ENCODE peak calls at places on chromosomes 16 and 17, in four cellular contexts. K, Y, F and W are unnamed samples.
A peak's percentile ranks its signal among the peaks of the same experiment; 100 is the strongest.

GRCh38 chr17:44198721-44199552 is 747 bp downstream of the ATXN7L3 start:
- DNase-seq in K (peak; percentile 55), F (peak; percentile 46), Y (no peak), W (peak; percentile 89)

GRCh38 chr16:66714659-66715307 is 18.2 kb upstream of the CMTM4 start:
- DNase-seq in Y (no peak), F (no peak), K (no peak), W (no peak)

GRCh38 chr17:77746901-77747620 is 211.4 kb upstream of the TNRC6C start:
- DNase-seq in Y (no peak), F (no peak), K (no peak), W (peak; percentile 95)

GRCh38 chr16:77469639-77470038 is 34.8 kb upstream of the ADAMTS18 start:
- DNase-seq in K (no peak), Y (no peak), F (no peak), W (no peak)

GRCh38 chr16:74817851-74818250 is 43.2 kb upstream of the FA2H start:
- DNase-seq in Y (no peak), K (no peak), F (no peak), W (peak; percentile 19)

GRCh38 chr16:49048557-49048956 is 233.1 kb downstream of the CBLN1 start:
- DNase-seq in F (no peak), Y (peak; percentile 31), K (peak; percentile 64), W (no peak)

GRCh38 chr16:11405331-11406176 is 60.3 kb downstream of the RMI2 start:
- DNase-seq in F (peak; percentile 61), Y (peak; percentile 34), K (peak; percentile 52), W (peak; percentile 56)

GRCh38 chr17:7745748-7746470 is 28.4 kb downstream of the DNAH2 start:
- DNase-seq in Y (peak; percentile 73), F (no peak), K (peak; percentile 82), W (no peak)

GRCh38 chr16:56625140-56625942 is at the start of gene MT1E:
- DNase-seq in F (no peak), Y (peak; percentile 77), K (no peak), W (peak; percentile 71)

GRCh38 chr16:56939801-56940200 is 7.9 kb downstream of the HERPUD1 start:
- DNase-seq in Y (no peak), K (no peak), F (peak; percentile 81), W (no peak)

GRCh38 chr16:89507219-89507833 is 877 bp upstream of the SPG7 start:
- DNase-seq in Y (no peak), K (no peak), F (no peak), W (no peak)

GRCh38 chr17:78317817-78318400 is 42.0 kb downstream of the SOCS3 start:
- DNase-seq in Y (no peak), K (no peak), F (no peak), W (no peak)

GRCh38 chr17:28515518-28515917 is 9.4 kb downstream of the FOXN1 start:
- DNase-seq in Y (no peak), K (no peak), F (no peak), W (no peak)
- TF ChIP-seq EZH2phosphoT487 in Y (no peak), K (no peak), F (no peak), W (no peak)

GRCh38 chr17:28811594-28812135 is 30.9 kb downstream of the FAM222B start:
- DNase-seq in Y (peak; percentile 15), K (peak; percentile 7), F (peak; percentile 8), W (peak; percentile 40)
- TF ChIP-seq CTCF in Y (no peak), K (no peak), F (no peak), W (no peak)

DNA sequence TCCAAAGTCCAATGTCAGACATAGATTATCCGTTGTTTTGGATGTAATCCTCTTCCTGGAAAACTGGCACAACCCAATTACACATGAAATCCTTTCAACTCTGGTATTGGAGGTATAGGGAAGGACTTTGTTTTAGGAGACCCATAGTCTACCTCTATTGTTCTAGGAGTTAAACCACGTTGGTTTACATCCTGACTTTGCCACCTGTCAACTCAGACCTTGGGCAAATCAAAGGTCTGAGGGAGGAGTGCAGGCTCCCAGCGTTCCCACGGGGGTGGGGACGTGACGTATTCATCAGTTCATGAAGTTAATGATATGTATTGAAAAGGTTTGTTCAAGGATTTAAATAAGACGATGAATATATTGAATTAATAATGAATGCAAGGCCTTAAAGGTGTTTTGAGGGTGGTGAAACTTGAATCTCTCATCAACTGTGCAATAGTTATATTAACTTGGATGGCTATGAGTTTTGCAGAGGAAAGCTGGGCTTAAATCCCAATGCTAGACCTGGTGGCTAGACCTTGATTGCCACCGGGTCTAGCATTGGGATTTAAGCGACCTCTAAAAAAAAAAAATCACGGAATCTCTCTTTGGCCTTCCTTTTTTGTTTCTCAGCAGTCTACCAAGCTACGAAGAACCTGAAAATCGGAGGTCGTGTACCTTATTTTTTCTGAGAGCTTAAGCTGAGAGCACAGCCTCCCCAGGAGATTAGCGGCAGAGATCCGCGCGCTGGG is 744 bp upstream of the NF1 start:
- DNase-seq in F (no peak), K (no peak), Y (no peak), W (no peak)
- H3K9ac ChIP-seq in F (no peak overlapping the region), K (peak overlapping the region; percentile 38), Y (peak overlapping the region; percentile 96), W (no peak overlapping the region)

GRCh38 chr17:73594598-73594997 is 49.6 kb downstream of the SDK2 start:
- DNase-seq in F (no peak), Y (no peak), K (no peak), W (no peak)

GRCh38 chr17:73593249-73593965 is 50.8 kb downstream of the SDK2 start:
- DNase-seq in Y (no peak), F (no peak), K (no peak), W (no peak)

GRCh38 chr17:73592531-73592961 is 51.7 kb downstream of the SDK2 start:
- DNase-seq in F (no peak), K (no peak), Y (no peak), W (no peak)

GRCh38 chr17:73595068-73595865 is 49.0 kb downstream of the SDK2 start:
- DNase-seq in F (no peak), Y (no peak), K (no peak), W (peak; percentile 64)

GRCh38 chr17:73594025-73594424 is 50.2 kb downstream of the SDK2 start:
- DNase-seq in Y (no peak), K (no peak), F (no peak), W (peak; percentile 58)
- TF ChIP-seq EZH2phosphoT487 in Y (no peak), K (no peak), F (no peak), W (no peak)

GRCh38 chr16:17578921-17579876 is 108.4 kb upstream of the XYLT1 start:
- DNase-seq in Y (peak; percentile 59), F (peak; percentile 62), K (peak; percentile 46), W (peak; percentile 88)
- TF ChIP-seq CTCF in Y (peak; percentile 89), F (peak; percentile 91), K (peak; percentile 47), W (peak; percentile 84)

GRCh38 chr17:19248149-19248922 is 11.2 kb downstream of the EPN2 start:
- DNase-seq in K (peak; percentile 80), Y (no peak), F (no peak), W (no peak)

GRCh38 chr17:19249681-19250080 is 12.5 kb downstream of the EPN2 start:
- DNase-seq in K (no peak), F (no peak), Y (no peak), W (no peak)

GRCh38 chr17:19247423-19247822 is 10.3 kb downstream of the EPN2 start:
- DNase-seq in Y (no peak), F (no peak), K (no peak), W (no peak)

GRCh38 chr17:19250421-19251141 is 13.4 kb downstream of the EPN2 start:
- DNase-seq in F (no peak), Y (no peak), K (no peak), W (no peak)

GRCh38 chr17:19248923-19249574 is 11.9 kb downstream of the EPN2 start:
- DNase-seq in F (no peak), K (peak; percentile 82), Y (no peak), W (no peak)
- H3K9ac ChIP-seq in F (no peak overlapping the region), K (peak overlapping the region; percentile 25), Y (peak overlapping the region; percentile 15), W (no peak overlapping the region)

DNA sequence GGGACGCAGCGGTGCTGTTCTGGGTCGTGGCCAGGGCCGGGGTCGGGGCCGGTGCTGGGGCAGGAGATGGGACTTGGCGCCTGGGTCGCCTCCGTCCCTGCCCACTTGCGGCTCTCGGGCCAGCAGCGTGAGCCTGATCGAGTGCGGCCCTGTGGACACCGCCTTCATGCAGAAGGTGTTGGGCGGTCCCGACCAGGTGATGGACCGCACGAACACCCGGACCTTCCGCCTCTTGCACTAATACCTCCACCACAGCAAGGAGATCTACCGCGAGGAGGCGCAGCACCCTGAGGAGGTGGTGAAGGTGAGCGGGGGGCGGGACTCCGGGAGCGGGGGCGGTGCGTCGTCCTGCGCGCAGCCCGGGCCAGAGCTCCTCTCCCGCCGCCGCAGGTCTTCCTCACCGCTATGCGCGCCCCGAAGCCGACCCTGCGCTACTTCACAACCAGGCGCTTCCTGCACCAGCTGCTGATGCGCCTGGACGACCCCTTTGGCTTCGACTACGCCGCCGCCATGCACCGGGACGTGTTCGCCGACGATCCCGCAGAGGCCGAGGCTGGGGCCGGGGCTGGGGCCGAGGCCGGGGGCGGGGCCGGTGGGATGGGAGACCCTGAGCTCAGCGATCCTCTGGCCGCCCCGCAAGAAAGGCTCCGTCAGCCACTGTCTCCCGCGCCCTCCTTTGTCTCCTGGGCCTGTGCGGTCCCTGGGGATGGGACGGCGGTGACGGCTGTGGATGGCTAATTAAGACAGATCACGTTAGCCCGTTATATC is 4.5 kb upstream of the HSD17B1 start:
- DNase-seq in Y (no peak), F (peak; percentile 76), K (peak; percentile 81), W (peak; percentile 90)
- TF ChIP-seq EZH2phosphoT487 in Y (no peak), F (no peak), K (no peak), W (peak; percentile 7)

GRCh38 chr17:47975189-47975814 is 4.4 kb downstream of the CDK5RAP3 start:
- DNase-seq in K (no peak), F (no peak), Y (no peak), W (no peak)
- TF ChIP-seq CTCF in K (no peak), F (no peak), Y (peak; percentile 10), W (no peak)